ENCODE peak calls at places on chromosomes 11 and 22, in four cellular contexts. U is SK-N-SH, S is GM23248, J is PC-3. V is an unnamed sample.

GRCh38 chr22:49906799-49907290 is 11.4 kb downstream of the ALG12 start:
- DNase-seq in U (no peak), S (no peak), J (no peak), V (no peak)

GRCh38 chr22:30795118-30795517 is 100.4 kb downstream of the OSBP2 start:
- DNase-seq in U (no peak), S (no peak), J (no peak), V (no peak)

GRCh38 chr11:132307309-132308020 is 937.0 kb downstream of the NTM start:
- DNase-seq in U (no peak), S (no peak), J (no peak), V (no peak)

GRCh38 chr11:3190600-3190999 is 25.5 kb upstream of the OSBPL5 start:
- DNase-seq in U (no peak), S (no peak), J (no peak), V (no peak)

GRCh38 chr22:41998361-41999261 is at the start of gene WBP2NL:
- DNase-seq in U (peak; percentile 89), S (peak; percentile 88), J (peak; percentile 69), V (no peak)

GRCh38 chr11:15910761-15911160 is 445.6 kb downstream of the SOX6 start:
- DNase-seq in U (no peak), S (no peak), J (no peak), V (no peak)

GRCh38 chr11:93967944-93968343 is 53.2 kb upstream of the HEPHL1 start:
- DNase-seq in U (no peak), S (no peak), J (peak; percentile 36), V (no peak)

GRCh38 chr11:116603783-116604323 is 168.9 kb downstream of the BUD13 start:
- DNase-seq in U (no peak), S (no peak), J (no peak), V (no peak)

GRCh38 chr22:48679656-48680555 is 1147.8 kb downstream of the BRD1 start:
- DNase-seq in U (no peak), S (no peak), J (no peak), V (no peak)

GRCh38 chr11:106133529-106133928 is 56.1 kb downstream of the AASDHPPT start:
- DNase-seq in U (no peak), S (peak; percentile 7), J (peak; percentile 32), V (no peak)

GRCh38 chr11:70201876-70202861 is 927 bp upstream of the FADD start:
- DNase-seq in U (no peak), S (peak; percentile 53), J (no peak), V (no peak)

GRCh38 chr22:29581799-29582198 is 886 bp upstream of the NIPSNAP1 start:
- DNase-seq in U (no peak), S (no peak), J (peak; percentile 84), V (no peak)

GRCh38 chr11:133402551-133402950 is 129.8 kb downstream of the OPCML start:
- DNase-seq in U (no peak), S (no peak), J (no peak), V (no peak)

GRCh38 chr11:9568854-9569587 is 4.4 kb upstream of the WEE1 start:
- DNase-seq in U (peak; percentile 44), S (peak; percentile 95), J (peak; percentile 97), V (peak; percentile 14)

DNA sequence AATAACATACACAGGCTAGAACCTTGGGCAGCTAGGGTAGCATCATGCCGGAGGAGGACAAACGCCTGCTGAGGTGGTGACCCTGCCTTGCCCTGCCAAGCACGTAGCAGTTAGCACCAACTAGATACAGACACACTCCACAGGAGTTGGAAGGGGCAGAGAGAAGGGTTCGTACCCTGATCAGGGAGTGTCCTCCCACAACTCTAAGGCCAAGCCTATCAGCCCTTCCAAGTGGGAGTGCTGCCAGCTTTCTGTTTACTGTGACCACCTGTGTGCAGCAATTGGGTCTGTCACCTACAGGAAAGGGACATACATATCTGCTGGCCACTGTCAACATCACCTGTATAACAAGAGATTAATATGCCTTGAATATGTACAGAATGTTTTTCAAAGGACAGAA is 1.9 kb upstream of the THAP7 start:
- DNase-seq in U (no peak), S (no peak), J (no peak), V (no peak)
- H3K9ac ChIP-seq in U (no peak overlapping the region), S (no peak overlapping the region), J (no peak overlapping the region), V (no peak overlapping the region)

GRCh38 chr22:37569009-37569920 is 9.0 kb downstream of the CDC42EP1 start:
- DNase-seq in U (no peak), S (no peak), J (no peak), V (no peak)
- H3K4me1 ChIP-seq in U (no peaks in the 10 kb centered on the region), S (peaks cover 16% of the 10 kb centered on the region), J (peaks cover 29% of the 10 kb centered on the region), V (no peaks in the 10 kb centered on the region)

DNA sequence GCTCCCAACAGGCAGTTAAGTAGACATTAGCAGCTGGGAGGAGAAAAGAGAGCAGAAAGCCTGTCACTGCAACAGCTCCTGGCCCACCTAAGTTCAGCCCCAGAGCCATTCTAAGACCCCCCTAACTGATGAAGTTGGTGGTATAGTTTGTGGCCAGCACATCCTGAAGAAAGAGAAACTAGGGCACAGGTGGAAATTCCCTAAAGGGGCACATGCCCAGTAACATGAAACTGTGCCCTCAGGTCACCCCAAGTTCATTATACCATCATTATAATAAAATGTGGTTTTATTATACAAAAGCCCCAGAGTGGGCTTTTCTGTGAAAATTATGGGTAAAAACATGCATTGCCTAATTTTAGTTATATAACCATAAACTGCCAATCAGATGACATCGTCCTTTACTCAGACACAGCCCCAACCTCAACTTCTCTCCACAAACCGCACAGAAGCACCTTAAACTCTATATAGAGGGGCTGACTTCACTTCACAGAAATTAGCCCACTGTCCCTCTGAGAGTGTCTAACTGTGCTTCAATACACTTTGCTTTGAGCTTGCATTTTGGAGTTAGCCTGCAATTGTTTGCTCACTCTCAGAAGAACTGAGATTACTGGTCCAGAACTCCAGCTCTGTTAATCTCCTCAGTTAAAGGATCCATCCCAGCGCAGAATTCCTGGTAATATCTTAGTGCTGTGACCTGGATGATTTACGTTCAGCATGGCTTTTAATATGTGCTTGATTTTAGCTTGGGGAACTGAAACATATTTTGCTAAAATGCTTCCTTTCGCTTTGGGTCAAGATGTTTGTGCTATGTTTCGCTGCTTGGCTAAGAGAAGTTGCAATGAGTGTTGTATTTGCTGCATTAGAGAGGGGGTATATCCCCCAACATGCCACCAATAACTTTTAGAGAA is 1.8 kb upstream of the APOL3 start:
- DNase-seq in U (no peak), S (no peak), J (no peak), V (no peak)
- TF ChIP-seq EZH2phosphoT487 in U (no peak), S (no peak), J (no peak), V (no peak)

GRCh38 chr11:64180871-64181270 is 5.1 kb upstream of the STIP1 start:
- DNase-seq in U (peak; percentile 54), S (no peak), J (no peak), V (no peak)
- H3K9ac ChIP-seq in U (peak overlapping the region; percentile 53), S (peak overlapping the region; percentile 63), J (no peak overlapping the region), V (no peak overlapping the region)

GRCh38 chr22:21840236-21840823 is 27.1 kb downstream of the MAPK1 start:
- DNase-seq in U (no peak), S (no peak), J (no peak), V (no peak)

GRCh38 chr22:21841422-21841821 is 26.0 kb downstream of the MAPK1 start:
- DNase-seq in U (no peak), S (no peak), J (no peak), V (no peak)

GRCh38 chr22:21839765-21840140 is 27.7 kb downstream of the MAPK1 start:
- DNase-seq in U (no peak), S (no peak), J (no peak), V (no peak)

GRCh38 chr22:21845558-21846452 is 21.6 kb downstream of the MAPK1 start:
- DNase-seq in U (no peak), S (no peak), J (no peak), V (no peak)

GRCh38 chr22:21842946-21843345 is 24.5 kb downstream of the MAPK1 start:
- DNase-seq in U (no peak), S (no peak), J (no peak), V (no peak)
- H3K4me1 ChIP-seq in U (no peaks in the 10 kb centered on the region), S (peaks cover 8% of the 10 kb centered on the region), J (no peaks in the 10 kb centered on the region), V (peaks cover 6% of the 10 kb centered on the region)

DNA sequence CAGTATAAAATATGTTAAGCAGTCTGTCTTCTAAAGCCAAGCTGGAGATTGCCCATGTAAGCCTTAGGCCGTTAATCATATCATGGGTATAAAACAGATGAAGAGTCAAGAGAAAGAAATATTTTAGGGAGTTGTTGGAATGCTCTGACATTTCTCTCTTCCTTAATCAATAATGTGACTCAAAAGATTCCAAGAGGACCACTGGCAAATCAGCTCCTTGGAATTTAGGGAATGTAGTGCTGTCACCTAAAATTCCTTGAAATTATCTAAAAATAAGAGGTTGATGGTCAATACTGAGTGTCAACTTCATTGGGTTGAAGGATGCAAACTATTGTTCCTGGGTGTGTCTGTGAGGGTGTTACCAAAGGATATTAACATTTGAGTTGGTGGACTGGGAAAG is 525.9 kb downstream of the KCNA4 start:
- DNase-seq in U (no peak), S (no peak), J (no peak), V (no peak)
- TF ChIP-seq EZH2phosphoT487 in U (no peak), S (no peak), J (no peak), V (no peak)

GRCh38 chr11:57426754-57427691 is at the start of gene SLC43A3:
- DNase-seq in U (peak; percentile 80), S (peak; percentile 94), J (peak; percentile 88), V (peak; percentile 70)

GRCh38 chr11:57424802-57425564 is 1.9 kb downstream of the SLC43A3 start:
- DNase-seq in U (no peak), S (peak; percentile 83), J (peak; percentile 71), V (peak; percentile 40)

GRCh38 chr11:57427692-57428082 is 766 bp upstream of the SLC43A3 start:
- DNase-seq in U (no peak), S (peak; percentile 94), J (no peak), V (no peak)

GRCh38 chr11:57425565-57426438 is 1.1 kb downstream of the SLC43A3 start:
- DNase-seq in U (no peak), S (peak; percentile 79), J (no peak), V (no peak)

DNA sequence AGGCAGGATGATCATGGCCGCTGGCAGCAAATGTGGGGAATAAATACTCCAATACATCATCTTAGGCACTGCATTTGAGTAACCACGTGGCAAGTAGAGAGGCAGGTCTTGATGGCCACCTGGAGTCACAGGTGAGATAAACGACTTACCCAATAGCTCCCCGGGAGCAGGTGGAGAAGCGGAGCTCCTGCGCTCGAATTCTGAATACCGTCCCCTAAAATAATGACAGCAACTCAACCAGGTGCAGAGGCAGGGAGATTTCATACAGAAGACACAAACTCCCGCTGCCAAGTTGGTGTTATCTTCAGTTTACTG is 525 bp downstream of the SLC43A3 start:
- DNase-seq in U (no peak), S (no peak), J (peak; percentile 4), V (no peak)
- H3K9ac ChIP-seq in U (no peak overlapping the region), S (peak overlapping the region; percentile 86), J (peak overlapping the region; percentile 84), V (no peak overlapping the region)